ENCODE peak calls at places on chromosomes 11 and 22, in nine cellular contexts. W is spleen, K is sigmoid colon, O is GM12878, R is prostate gland, B is transverse colon, D is suprapubic skin, X is stomach, N is endothelial cell of umbilical vein. H is an unnamed sample.

GRCh38 chr22:28115426-28115825 is 196.4 kb upstream of the PITPNB start:
- DNase-seq in W (no peak), K (no peak), O (no peak), R (no peak), B (no peak), D (no peak), X (no peak), N (no peak), H (no peak)

GRCh38 chr22:46446799-46447198 is 90.6 kb downstream of the CELSR1 start:
- DNase-seq in W (no peak), K (no peak), O (no peak), R (no peak), B (no peak), D (no peak), X (no peak), N (no peak), H (no peak)

GRCh38 chr11:130796828-130797227 is 119.5 kb downstream of the SNX19 start:
- DNase-seq in W (no peak), K (no peak), O (no peak), R (no peak), B (no peak), D (no peak), X (no peak), N (no peak), H (no peak)

GRCh38 chr22:36156515-36157419 is 3.8 kb downstream of the APOL3 start:
- DNase-seq in W (peak), K (peak), O (no peak), R (peak), B (peak), D (peak), X (peak), N (peak), H (peak)

GRCh38 chr11:27456140-27456801 is 16.3 kb downstream of the LGR4 start:
- DNase-seq in W (no peak), K (no peak), O (no peak), R (no peak), B (no peak), D (no peak), X (no peak), N (peak), H (no peak)

GRCh38 chr11:125413226-125413625 is 82.8 kb downstream of the FEZ1 start:
- DNase-seq in W (peak), K (no peak), O (no peak), R (no peak), B (no peak), D (no peak), X (no peak), N (no peak), H (peak)

GRCh38 chr11:112627588-112628045 is 333.6 kb upstream of the NCAM1 start:
- DNase-seq in W (no peak), K (no peak), O (peak), R (no peak), B (no peak), D (no peak), X (no peak), N (no peak), H (no peak)

GRCh38 chr11:10588904-10589303 is 20.4 kb upstream of the LYVE1 start:
- DNase-seq in W (no peak), K (no peak), O (no peak), R (no peak), B (no peak), D (no peak), X (no peak), N (no peak), H (no peak)

GRCh38 chr11:69774354-69775162 is 583 bp downstream of the FGF4 start:
- DNase-seq in W (no peak), K (no peak), O (no peak), R (no peak), B (no peak), D (no peak), X (no peak), N (no peak), H (no peak)

GRCh38 chr11:25953015-25953414 is 378.9 kb upstream of the ANO3 start:
- DNase-seq in W (no peak), K (no peak), O (no peak), R (no peak), B (no peak), D (no peak), X (no peak), N (no peak), H (no peak)

GRCh38 chr11:69510471-69511357 is 29.3 kb downstream of the LINC01488 start:
- DNase-seq in W (peak), K (peak), O (no peak), R (no peak), B (no peak), D (peak), X (no peak), N (no peak), H (peak)

GRCh38 chr11:132054822-132055221 is 684.4 kb downstream of the NTM start:
- DNase-seq in W (no peak), K (no peak), O (no peak), R (no peak), B (no peak), D (no peak), X (no peak), N (no peak), H (no peak)

GRCh38 chr11:59097113-59097708 is 9.8 kb upstream of the FAM111B start:
- DNase-seq in W (peak), K (peak), O (no peak), R (peak), B (peak), D (no peak), X (peak), N (peak), H (no peak)

GRCh38 chr22:30445438-30445936 is 19.9 kb downstream of the MTFP1 start:
- DNase-seq in W (no peak), K (no peak), O (no peak), R (no peak), B (no peak), D (no peak), X (no peak), N (no peak), H (no peak)

GRCh38 chr11:102473543-102473942 is 21.0 kb upstream of the TMEM123 start:
- DNase-seq in W (no peak), K (no peak), O (no peak), R (no peak), B (peak), D (no peak), X (peak), N (no peak), H (no peak)

GRCh38 chr22:32850591-32851517 is 49.3 kb downstream of the TIMP3 start:
- DNase-seq in W (no peak), K (peak), O (no peak), R (no peak), B (peak), D (peak), X (peak), N (no peak), H (no peak)

GRCh38 chr11:62542111-62542745 is 4.4 kb downstream of the AHNAK start:
- DNase-seq in W (no peak), K (no peak), O (no peak), R (no peak), B (peak), D (no peak), X (peak), N (no peak), H (no peak)

GRCh38 chr22:19850482-19851109 is 4.1 kb downstream of the GNB1L start:
- DNase-seq in W (no peak), K (no peak), O (no peak), R (no peak), B (no peak), D (no peak), X (no peak), N (no peak), H (no peak)

GRCh38 chr11:33835143-33835878 is 56.6 kb downstream of the LMO2 start:
- DNase-seq in W (no peak), K (no peak), O (peak), R (no peak), B (no peak), D (no peak), X (no peak), N (peak), H (no peak)

GRCh38 chr11:35038211-35038930 is 100.6 kb upstream of the CD44 start:
- DNase-seq in W (no peak), K (no peak), O (no peak), R (no peak), B (no peak), D (no peak), X (no peak), N (no peak), H (no peak)

GRCh38 chr11:69819109-69819490 is at the start of gene FGF3:
- DNase-seq in W (no peak), K (no peak), O (no peak), R (no peak), B (no peak), D (no peak), X (no peak), N (no peak), H (peak)

GRCh38 chr11:74636633-74637184 is 44.3 kb downstream of the POLD3 start:
- DNase-seq in W (no peak), K (no peak), O (no peak), R (no peak), B (no peak), D (no peak), X (no peak), N (peak), H (no peak)

GRCh38 chr11:119092880-119093665 is 8.4 kb downstream of the HMBS start:
- DNase-seq in W (no peak), K (peak), O (no peak), R (peak), B (no peak), D (no peak), X (peak), N (peak), H (no peak)

GRCh38 chr11:61882879-61883278 is 8.5 kb downstream of the FADS3 start:
- DNase-seq in W (no peak), K (no peak), O (no peak), R (no peak), B (no peak), D (no peak), X (no peak), N (no peak), H (no peak)

GRCh38 chr11:119982517-119983239 is 155.2 kb downstream of the TRIM29 start:
- DNase-seq in W (no peak), K (no peak), O (no peak), R (peak), B (no peak), D (no peak), X (no peak), N (no peak), H (peak)

GRCh38 chr11:100740440-100740839 is 53.4 kb downstream of the ARHGAP42 start:
- DNase-seq in W (no peak), K (no peak), O (no peak), R (no peak), B (no peak), D (no peak), X (no peak), N (peak), H (no peak)

GRCh38 chr11:100676901-100677300 is 10.2 kb upstream of the ARHGAP42 start:
- DNase-seq in W (no peak), K (no peak), O (no peak), R (no peak), B (no peak), D (no peak), X (no peak), N (no peak), H (no peak)

GRCh38 chr11:77411717-77412441 is 62.0 kb downstream of the PAK1 start:
- DNase-seq in W (peak), K (peak), O (peak), R (peak), B (peak), D (peak), X (peak), N (peak), H (peak)

GRCh38 chr22:36439481-36440271 is 41.8 kb downstream of the TXN2 start:
- DNase-seq in W (no peak), K (peak), O (no peak), R (no peak), B (peak), D (no peak), X (no peak), N (peak), H (no peak)

GRCh38 chr11:10397226-10397987 is 57.7 kb upstream of the AMPD3 start:
- DNase-seq in W (no peak), K (no peak), O (no peak), R (no peak), B (no peak), D (no peak), X (no peak), N (no peak), H (no peak)

DNA sequence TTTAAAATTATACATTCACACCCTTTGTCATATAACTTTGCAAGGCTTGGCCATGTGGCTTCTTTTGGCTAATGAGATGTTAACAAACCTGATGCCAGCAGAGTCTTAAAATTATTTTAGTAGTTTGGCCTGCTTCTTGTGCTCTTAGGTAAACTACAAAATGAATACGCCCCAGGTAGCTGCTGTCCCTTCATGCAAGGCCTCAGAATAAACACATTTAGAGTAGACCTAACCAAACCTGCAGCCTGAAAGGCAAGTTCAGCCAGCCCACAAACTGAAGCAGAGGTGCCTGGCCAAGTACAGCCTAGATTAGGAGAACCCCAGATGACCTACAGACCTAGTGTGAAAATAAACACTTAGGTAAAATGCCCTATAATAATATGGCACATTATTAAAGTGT is 50.2 kb downstream of the PHF21A start:
- DNase-seq in W (no peak), K (no peak), O (no peak), R (peak), B (no peak), D (no peak), X (no peak), N (no peak), H (no peak)
- TF ChIP-seq POLR2AphosphoS5 in W (no peak), K (no peak), O (no peak), R (peak), B (no peak), D (no peak), X (no peak), N (no peak), H (no peak)

GRCh38 chr11:12150831-12151382 is 40.5 kb downstream of the MICAL2 start:
- DNase-seq in W (peak), K (no peak), O (no peak), R (no peak), B (peak), D (peak), X (no peak), N (no peak), H (no peak)

GRCh38 chr11:12148882-12149281 is 38.5 kb downstream of the MICAL2 start:
- DNase-seq in W (no peak), K (no peak), O (no peak), R (no peak), B (peak), D (peak), X (no peak), N (no peak), H (no peak)

GRCh38 chr11:12147827-12148226 is 37.4 kb downstream of the MICAL2 start:
- DNase-seq in W (no peak), K (no peak), O (no peak), R (no peak), B (no peak), D (no peak), X (no peak), N (no peak), H (no peak)

GRCh38 chr11:12148466-12148865 is 38.1 kb downstream of the MICAL2 start:
- DNase-seq in W (no peak), K (no peak), O (no peak), R (no peak), B (no peak), D (no peak), X (no peak), N (no peak), H (no peak)

GRCh38 chr11:12149672-12150225 is 39.4 kb downstream of the MICAL2 start:
- DNase-seq in W (no peak), K (no peak), O (no peak), R (no peak), B (peak), D (no peak), X (no peak), N (no peak), H (no peak)
- TF ChIP-seq POLR2A in W (no peak), K (no peak), O (no peak), R (no peak), B (no peak), D (no peak), X (no peak), N (no peak), H (no peak)

DNA sequence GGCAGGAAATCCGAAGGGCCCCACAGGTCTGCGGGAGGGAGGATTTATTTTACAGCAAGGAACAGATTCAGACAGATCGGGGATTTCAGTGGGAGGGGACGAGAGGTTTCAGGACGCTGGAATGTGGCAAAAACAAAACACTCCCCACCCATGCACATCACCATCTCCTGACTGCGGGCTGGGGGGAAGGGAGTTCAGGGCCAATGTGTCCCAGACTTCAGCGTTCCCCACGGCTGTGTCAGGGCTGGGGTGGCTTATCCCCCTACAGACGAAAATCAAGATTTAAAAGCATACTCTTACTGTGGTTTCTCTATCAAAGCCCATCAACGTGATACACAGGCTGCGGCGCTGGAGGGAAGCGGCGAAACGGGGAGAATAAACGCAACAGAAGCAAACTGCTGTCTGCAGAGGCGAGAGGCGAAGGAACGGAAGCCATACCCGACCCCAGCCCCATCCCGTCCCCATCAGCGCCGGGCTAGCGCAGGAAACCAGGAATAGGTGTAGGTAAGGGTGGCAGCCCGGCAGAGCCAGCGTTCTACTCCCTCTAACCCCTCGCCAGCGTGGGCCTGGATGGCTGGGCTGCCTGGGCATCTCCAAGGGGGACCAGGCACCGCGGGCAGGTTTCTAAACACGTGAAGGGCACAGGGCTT is 2.7 kb downstream of the TENM4 start:
- DNase-seq in W (peak), K (peak), O (no peak), R (peak), B (no peak), D (peak), X (no peak), N (no peak), H (peak)
- TF ChIP-seq POLR2AphosphoS5 in W (no peak), K (no peak), O (no peak), R (no peak), B (no peak), D (no peak), X (no peak), N (no peak), H (no peak)

DNA sequence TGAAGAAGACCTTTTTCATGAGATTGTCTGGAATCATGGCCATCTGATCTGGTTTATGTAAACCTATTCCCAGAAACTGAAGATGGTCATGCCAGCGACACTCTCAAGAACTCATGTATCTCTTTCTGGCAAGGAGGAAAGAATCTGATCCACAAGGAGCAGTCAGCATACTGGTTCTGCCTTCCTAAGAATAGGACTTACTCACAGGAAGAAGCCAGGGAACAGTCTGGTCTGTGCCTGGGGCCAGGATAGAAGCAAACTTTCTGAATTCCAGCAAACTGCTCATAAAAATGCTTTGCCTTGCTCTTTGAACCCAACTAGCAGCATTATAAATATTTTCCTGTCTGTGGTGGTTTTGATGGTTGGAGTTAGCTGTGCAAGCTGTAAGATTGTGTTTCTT is 628.1 kb upstream of the ANO5 start:
- DNase-seq in W (no peak), K (no peak), O (no peak), R (no peak), B (no peak), D (no peak), X (no peak), N (no peak), H (no peak)
- TF ChIP-seq POLR2A in W (no peak), K (no peak), O (no peak), R (no peak), B (no peak), D (no peak), X (no peak), N (no peak), H (no peak)